ENCODE peak calls at places on chromosome 21, in eight cellular contexts. J is activated CD4-positive, CD25-positive, alpha-beta regulatory T cell; X is suprapubic skin; C is activated T-helper 1 cell treated with anti-CD3 and anti-CD28 coated beads, Interleukin-12 subunit alpha, Interleukin-12 subunit beta, Interleukin-2, Interleukin-4 antibody, amounts not matched to agents 30 ng/mL and 10 ng/mL and 1 ng/mL, durations not matched to agents 14 hours and 24 hours and 36 hours; O is A549; S is activated T-cell treated with anti-CD3 and anti-CD28 coated beads for 1 hour; U is IMR-90; F is erythroblast. Y is an unnamed sample.

GRCh38 chr21:44667612-44668011 is 885 bp upstream of the KRTAP12-2 start:
- DNase-seq in J (no peak), X (no peak), C (no peak), O (no peak), S (no peak), U (no peak), F (no peak), Y (no peak)

GRCh38 chr21:42465008-42465878 is 30.8 kb downstream of the RSPH1 start:
- DNase-seq in J (no peak), X (peak; percentile 16), C (no peak), O (no peak), S (no peak), U (no peak), F (peak; percentile 10), Y (no peak)

GRCh38 chr21:41369105-41369914 is 7.5 kb downstream of the MX2 start:
- DNase-seq in J (peak; percentile 26), X (no peak), C (no peak), O (no peak), S (no peak), U (no peak), F (no peak), Y (peak; percentile 60)

GRCh38 chr21:18913914-18914313 is 510.3 kb upstream of the TMPRSS15 start:
- DNase-seq in J (no peak), X (no peak), C (no peak), O (no peak), S (no peak), U (no peak), F (no peak), Y (no peak)

GRCh38 chr21:43188181-43188580 is 19.4 kb downstream of the CRYAA start:
- DNase-seq in J (no peak), X (peak; percentile 18), C (no peak), O (no peak), S (no peak), U (no peak), F (no peak), Y (no peak)

GRCh38 chr21:45629046-45629981 is 14.2 kb upstream of the PCBP3 start:
- DNase-seq in J (no peak), X (no peak), C (no peak), O (no peak), S (no peak), U (no peak), F (no peak), Y (no peak)

GRCh38 chr21:29887313-29888009 is 52.3 kb downstream of the GRIK1 start:
- DNase-seq in J (no peak), X (no peak), C (no peak), O (no peak), S (no peak), U (no peak), F (no peak), Y (no peak)

GRCh38 chr21:45909238-45909785 is 72.3 kb upstream of the COL6A1 start:
- DNase-seq in J (no peak), X (no peak), C (no peak), O (no peak), S (no peak), U (no peak), F (no peak), Y (peak; percentile 30)

GRCh38 chr21:45975017-45975595 is 6.5 kb upstream of the COL6A1 start:
- DNase-seq in J (no peak), X (peak; percentile 80), C (no peak), O (no peak), S (no peak), U (peak; percentile 43), F (no peak), Y (peak; percentile 51)

GRCh38 chr21:14401217-14401616 is 18.3 kb upstream of the HSPA13 start:
- DNase-seq in J (no peak), X (no peak), C (no peak), O (no peak), S (no peak), U (no peak), F (peak; percentile 26), Y (no peak)

GRCh38 chr21:34075760-34076159 is 2.4 kb downstream of the MRPS6 start:
- DNase-seq in J (no peak), X (no peak), C (no peak), O (no peak), S (no peak), U (no peak), F (no peak), Y (no peak)

GRCh38 chr21:45148316-45149000 is 74.1 kb downstream of the ADARB1 start:
- DNase-seq in J (no peak), X (no peak), C (no peak), O (no peak), S (no peak), U (no peak), F (no peak), Y (no peak)